ENCODE peak calls at places on chromosomes 1 and 21, in six cellular contexts. G is ascending aorta, W is BJ, F is colonic mucosa, M is fibroblast of lung, S is HepG2. P is an unnamed sample. For H3K27me3, the result is how much of the 10 kb centered on the place peaks cover.

GRCh38 chr1:100896481-100896982 is 642 bp downstream of the SLC30A7 start:
- DNase-seq in G (no peak), W (no peak), F (peak), M (peak), S (peak), P (no peak)

GRCh38 chr1:203481186-203481585 is 5.6 kb downstream of the PRELP start:
- DNase-seq in G (no peak), W (no peak), F (no peak), M (peak), S (no peak), P (no peak)

GRCh38 chr1:173329747-173330146 is 122.6 kb upstream of the TNFSF4 start:
- DNase-seq in G (no peak), W (no peak), F (no peak), M (peak), S (no peak), P (no peak)

GRCh38 chr21:20802631-20803260 is 195.5 kb upstream of the NCAM2 start:
- DNase-seq in G (no peak), W (no peak), F (no peak), M (no peak), S (no peak), P (no peak)

GRCh38 chr1:28986296-28986910 is 72.0 kb downstream of the EPB41 start:
- DNase-seq in G (no peak), W (no peak), F (no peak), M (no peak), S (no peak), P (no peak)

GRCh38 chr21:43851593-43851992 is 13.4 kb upstream of the AGPAT3 start:
- DNase-seq in G (no peak), W (no peak), F (no peak), M (no peak), S (no peak), P (no peak)

GRCh38 chr1:26702680-26703038 is 6.8 kb downstream of the ARID1A start:
- DNase-seq in G (no peak), W (no peak), F (no peak), M (no peak), S (no peak), P (no peak)

GRCh38 chr1:12435639-12436344 is 182.2 kb downstream of the DHRS3 start:
- DNase-seq in G (no peak), W (no peak), F (no peak), M (no peak), S (no peak), P (no peak)

GRCh38 chr1:233599542-233600073 is 14.3 kb upstream of the KCNK1 start:
- DNase-seq in G (no peak), W (no peak), F (no peak), M (no peak), S (no peak), P (no peak)

GRCh38 chr1:53688703-53689102 is 50.3 kb downstream of the GLIS1 start:
- DNase-seq in G (no peak), W (no peak), F (no peak), M (no peak), S (no peak), P (no peak)

GRCh38 chr21:42373181-42373907 is 7.0 kb upstream of the TFF1 start:
- DNase-seq in G (no peak), W (no peak), F (no peak), M (no peak), S (no peak), P (no peak)

GRCh38 chr1:182185822-182186756 is 124.6 kb upstream of the ZNF648 start:
- DNase-seq in G (no peak), W (peak), F (no peak), M (peak), S (peak), P (peak)

GRCh38 chr1:209248649-209249279 is 334.8 kb upstream of the CAMK1G start:
- DNase-seq in G (no peak), W (no peak), F (peak), M (peak), S (peak), P (peak)

GRCh38 chr1:100747821-100748220 is 28.3 kb downstream of the VCAM1 start:
- DNase-seq in G (no peak), W (no peak), F (no peak), M (no peak), S (no peak), P (no peak)

GRCh38 chr1:226702957-226703831 is 35.9 kb downstream of the ITPKB start:
- DNase-seq in G (no peak), W (no peak), F (peak), M (peak), S (no peak), P (no peak)

GRCh38 chr1:47432071-47433036 is 5.5 kb upstream of the FOXD2 start:
- DNase-seq in G (no peak), W (no peak), F (peak), M (peak), S (peak), P (no peak)

GRCh38 chr1:174692313-174692712 is 244.5 kb downstream of the GPR52 start:
- DNase-seq in G (no peak), W (no peak), F (no peak), M (peak), S (peak), P (no peak)

GRCh38 chr1:84668185-84668584 is 22.1 kb downstream of the SSX2IP start:
- DNase-seq in G (no peak), W (no peak), F (no peak), M (peak), S (peak), P (no peak)

GRCh38 chr21:25191141-25191540 is 416.1 kb downstream of the MRPL39 start:
- DNase-seq in G (no peak), W (no peak), F (no peak), M (no peak), S (no peak), P (no peak)

DNA sequence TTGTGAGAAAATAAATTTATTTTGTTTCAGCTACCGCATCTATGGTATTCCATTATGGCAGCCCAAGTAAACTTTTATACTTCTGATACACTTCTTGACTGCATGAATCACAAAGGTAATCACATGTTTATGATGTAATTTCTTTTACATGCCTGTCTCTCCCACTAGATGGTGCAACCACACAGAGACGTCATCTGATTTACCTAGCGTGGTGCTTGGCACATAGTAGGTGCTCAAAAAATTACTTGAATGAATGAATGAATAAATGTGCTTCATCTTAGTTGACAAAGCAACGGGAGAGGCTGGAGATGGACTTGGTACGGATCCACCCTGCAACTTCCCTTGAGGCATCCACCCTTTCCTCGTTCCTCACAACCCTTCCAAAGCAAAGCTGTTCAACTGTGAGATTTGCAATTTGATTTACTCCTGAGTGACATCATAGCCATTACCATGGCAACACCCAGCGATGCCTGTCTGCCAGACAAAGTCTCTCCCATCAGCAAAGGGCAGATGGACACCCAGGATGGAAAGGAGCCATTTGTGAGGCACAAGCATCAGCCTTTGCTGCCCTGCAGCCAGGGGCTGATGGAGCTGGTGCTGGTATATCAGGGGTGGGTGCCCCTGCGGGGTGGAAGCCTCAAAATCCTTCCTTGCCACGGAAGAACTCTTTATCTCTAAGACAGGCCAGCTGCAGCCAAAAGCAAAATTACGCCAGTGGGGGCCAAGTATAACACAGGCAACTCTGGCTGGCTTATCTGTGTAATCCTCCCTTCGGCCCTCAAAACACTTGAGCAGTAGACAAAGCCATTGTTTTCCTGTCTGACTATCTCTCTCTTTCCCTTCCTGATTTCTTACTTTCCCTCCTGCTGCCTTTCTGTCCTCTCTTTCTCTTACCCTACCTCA is 18.9 kb upstream of the VWA5B1 start:
- DNase-seq in G (no peak), W (no peak), F (no peak), M (no peak), S (no peak), P (no peak)
- TF ChIP-seq CTCF in G (no peak), W (no peak), F (no peak), M (no peak), S (no peak), P (peak)

DNA sequence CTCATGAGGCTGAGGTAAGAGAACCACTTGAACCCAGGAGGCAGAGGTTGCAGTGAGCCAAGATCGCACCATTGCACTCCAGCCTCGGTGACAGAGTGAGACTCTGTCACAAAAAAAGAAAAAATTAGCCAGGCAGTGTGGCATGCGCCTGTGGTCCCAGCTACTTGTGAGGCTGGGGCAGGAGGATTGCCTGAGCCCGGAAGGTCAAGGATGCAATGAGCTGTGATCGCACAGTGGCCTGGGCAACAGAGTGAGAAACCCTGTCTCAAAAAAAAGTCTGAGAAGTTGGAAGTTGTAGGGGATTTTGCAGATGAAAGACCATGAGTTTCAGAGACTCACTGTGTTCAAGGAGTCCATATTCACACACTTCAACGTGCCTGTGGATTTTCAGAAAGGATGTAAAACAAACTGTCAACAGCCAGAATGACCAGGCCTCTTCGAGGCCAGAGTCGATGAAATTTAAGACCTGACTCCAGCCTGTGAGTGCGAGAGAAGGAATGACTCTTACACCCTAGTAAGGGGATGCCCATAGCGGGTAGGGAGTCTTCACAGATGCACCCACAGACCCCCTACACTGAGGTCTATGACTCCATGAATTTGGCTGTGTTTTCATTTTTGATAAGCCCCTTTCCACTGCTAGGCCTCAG is 2.2 kb downstream of the S100A13 start:
- DNase-seq in G (no peak), W (no peak), F (no peak), M (no peak), S (no peak), P (no peak)
- H3K4me3 ChIP-seq in G (no peak), W (no peak), F (no peak), M (no peak), S (no peak), P (no peak)

GRCh38 chr1:165235158-165235776 is 121.2 kb downstream of the LMX1A start:
- DNase-seq in G (no peak), W (no peak), F (no peak), M (no peak), S (no peak), P (no peak)

GRCh38 chr1:165235777-165236285 is 120.7 kb downstream of the LMX1A start:
- DNase-seq in G (no peak), W (no peak), F (no peak), M (no peak), S (no peak), P (no peak)

GRCh38 chr1:165239873-165240272 is 116.6 kb downstream of the LMX1A start:
- DNase-seq in G (no peak), W (no peak), F (no peak), M (no peak), S (no peak), P (no peak)

GRCh38 chr1:165228676-165229075 is 127.8 kb downstream of the LMX1A start:
- DNase-seq in G (no peak), W (no peak), F (no peak), M (no peak), S (no peak), P (no peak)

GRCh38 chr1:165234149-165234548 is 122.4 kb downstream of the LMX1A start:
- DNase-seq in G (no peak), W (no peak), F (no peak), M (no peak), S (no peak), P (no peak)
- H3K27me3 ChIP-seq in G (under half), W (under half), F (under half), M (under half), S (under half), P (under half)

DNA sequence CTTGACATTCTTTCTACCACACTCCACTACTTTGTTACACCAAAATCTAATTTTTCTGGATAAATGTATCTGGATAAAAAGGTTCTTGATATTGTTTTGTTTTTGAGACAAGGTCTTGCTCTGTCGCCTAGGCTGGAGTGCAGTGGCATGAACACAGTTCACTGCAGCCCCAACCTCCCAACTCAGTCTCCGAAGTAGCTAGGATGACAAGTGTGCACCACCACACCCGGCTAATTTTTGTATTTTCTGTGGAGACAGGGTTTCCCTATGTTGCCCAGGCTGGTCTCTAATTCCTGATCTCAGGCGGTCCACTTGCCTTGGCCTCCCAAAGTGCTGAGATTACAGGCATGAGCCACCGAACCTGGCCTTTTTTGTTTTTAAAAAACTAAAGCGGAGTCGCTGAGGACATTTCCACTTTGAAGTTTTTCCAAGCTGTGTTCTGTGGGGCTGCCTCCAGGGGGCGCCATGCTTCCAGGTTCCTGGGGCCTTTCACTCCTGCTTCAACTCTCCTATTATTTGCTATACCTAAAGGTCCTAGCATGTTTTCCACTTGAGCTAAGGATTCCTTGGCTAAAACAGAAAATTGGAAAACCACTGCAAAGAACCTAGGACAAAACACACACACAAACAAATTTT is 14.1 kb upstream of the NCMAP start:
- DNase-seq in G (no peak), W (no peak), F (peak), M (no peak), S (peak), P (no peak)
- TF ChIP-seq CTCF in G (peak), W (peak), F (peak), M (peak), S (peak), P (peak)

DNA sequence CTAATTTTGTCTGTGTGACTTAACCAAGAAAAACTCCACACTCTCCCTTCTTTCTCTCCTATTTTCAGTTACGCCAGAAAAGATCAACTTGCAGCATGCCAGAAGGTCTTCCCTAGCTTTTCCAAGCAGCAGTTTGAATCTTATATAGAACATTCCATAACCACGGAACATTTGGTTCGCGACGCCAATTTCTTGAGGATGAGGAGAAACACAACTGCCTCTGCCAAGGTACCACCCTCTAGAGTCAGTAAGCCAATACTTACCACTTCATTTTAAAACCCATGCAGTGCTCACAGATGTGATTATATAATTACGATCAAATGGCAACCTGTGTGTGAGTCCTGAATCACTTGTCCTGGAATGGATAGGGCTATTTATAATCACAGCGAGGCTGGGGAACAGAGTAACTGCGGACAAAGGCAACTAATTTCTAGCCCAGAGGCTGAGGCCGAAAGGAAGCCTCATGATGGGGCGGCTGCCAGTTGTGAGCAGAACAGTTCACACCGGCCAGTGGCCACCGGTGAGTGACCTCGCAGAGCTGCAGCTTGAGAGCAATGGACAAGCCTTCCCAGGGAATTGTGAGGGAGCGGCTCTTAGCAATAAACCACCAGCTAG is 43.2 kb upstream of the BACE2 start:
- DNase-seq in G (no peak), W (no peak), F (no peak), M (no peak), S (no peak), P (no peak)
- H3K4me3 ChIP-seq in G (no peak), W (no peak), F (no peak), M (no peak), S (no peak), P (no peak)

GRCh38 chr1:42146127-42146915 is 6.9 kb upstream of the GUCA2B start:
- DNase-seq in G (no peak), W (no peak), F (no peak), M (no peak), S (no peak), P (no peak)

GRCh38 chr1:42146916-42147320 is 6.3 kb upstream of the GUCA2B start:
- DNase-seq in G (no peak), W (no peak), F (peak), M (peak), S (peak), P (no peak)

GRCh38 chr1:42150626-42151025 is 2.6 kb upstream of the GUCA2B start:
- DNase-seq in G (no peak), W (no peak), F (no peak), M (no peak), S (no peak), P (no peak)

GRCh38 chr1:42145726-42146125 is 7.5 kb upstream of the GUCA2B start:
- DNase-seq in G (no peak), W (no peak), F (no peak), M (no peak), S (no peak), P (no peak)

DNA sequence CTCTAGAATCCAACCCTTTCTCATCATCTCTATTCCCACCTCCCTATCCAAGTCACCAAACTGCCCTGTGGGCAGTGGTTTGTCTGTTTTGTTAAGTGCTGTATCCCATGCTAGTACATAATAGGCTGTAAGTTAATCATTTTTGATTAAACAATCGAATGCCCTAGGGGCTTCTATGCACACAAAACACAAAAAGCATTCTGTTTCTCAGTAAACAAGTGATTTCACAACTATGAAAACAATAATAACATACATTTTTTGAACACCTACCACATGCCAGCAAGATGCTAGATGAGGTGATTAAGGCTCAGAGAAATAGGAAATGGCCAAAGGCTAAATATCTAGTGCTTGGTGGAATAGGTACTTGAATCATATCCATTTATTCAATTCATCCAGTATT is 5.0 kb upstream of the GUCA2B start:
- DNase-seq in G (no peak), W (no peak), F (no peak), M (no peak), S (no peak), P (no peak)
- H3K27me3 ChIP-seq in G (under half), W (under half), F (under half), M (under half), S (under half), P (under half)

GRCh38 chr1:197778326-197778922 is 3.1 kb upstream of the DENND1B start:
- DNase-seq in G (no peak), W (no peak), F (no peak), M (no peak), S (no peak), P (no peak)

GRCh38 chr1:197773856-197774255 is 1.4 kb downstream of the DENND1B start:
- DNase-seq in G (no peak), W (no peak), F (no peak), M (peak), S (no peak), P (no peak)

GRCh38 chr1:197774691-197775281 is 494 bp downstream of the DENND1B start:
- DNase-seq in G (no peak), W (no peak), F (peak), M (peak), S (peak), P (no peak)

GRCh38 chr1:197776348-197777082 is 1.2 kb upstream of the DENND1B start:
- DNase-seq in G (no peak), W (peak), F (no peak), M (peak), S (no peak), P (no peak)

DNA sequence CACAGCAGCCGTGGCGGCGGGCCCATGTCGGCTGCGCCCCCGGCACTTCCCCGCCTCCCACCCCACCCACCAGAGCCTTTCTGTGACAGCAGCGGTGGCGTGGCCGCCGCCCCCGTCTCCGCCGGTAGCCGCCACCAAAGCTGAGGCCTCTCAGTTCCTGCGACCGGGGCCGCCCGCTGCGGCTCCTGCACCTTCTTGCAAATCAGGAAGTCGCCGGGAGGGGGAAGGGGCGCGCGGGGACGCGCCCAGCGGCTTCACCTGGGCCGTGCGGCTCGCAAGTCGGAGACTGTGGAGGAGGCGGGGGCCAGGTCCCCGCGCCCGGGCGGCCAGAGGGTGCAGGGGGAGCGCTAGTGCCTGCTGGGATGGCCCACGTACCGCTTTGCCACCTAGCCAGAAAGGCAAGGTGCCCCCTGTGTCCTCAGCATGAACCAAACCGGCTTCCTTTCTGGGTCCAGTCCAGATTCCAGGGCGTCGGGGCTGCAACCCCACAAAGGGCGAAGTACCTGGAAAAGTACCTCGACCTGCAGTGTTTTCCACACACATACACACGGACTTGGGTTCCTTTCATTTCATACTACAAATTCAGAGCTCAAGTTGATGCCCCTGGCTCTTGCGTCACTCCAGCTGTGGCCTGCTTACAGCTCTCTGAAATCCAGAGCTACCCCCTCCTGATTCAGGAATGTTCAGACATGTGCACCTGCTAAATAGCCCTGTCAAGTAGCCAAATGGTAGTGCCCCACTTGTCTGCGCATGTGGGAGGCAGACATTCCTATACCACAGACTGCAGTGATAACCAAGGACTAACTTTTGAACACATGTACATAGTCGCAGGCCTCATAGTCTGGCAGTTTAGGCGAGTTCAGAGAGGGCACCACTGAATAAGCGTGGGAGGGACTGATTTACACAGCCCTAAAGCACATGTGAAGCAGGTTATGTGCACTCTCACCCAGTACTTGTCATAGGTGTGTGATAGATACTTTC is at the start of gene DENND1B:
- DNase-seq in G (peak), W (no peak), F (peak), M (peak), S (peak), P (no peak)
- TF ChIP-seq CTCF in G (no peak), W (no peak), F (no peak), M (no peak), S (peak), P (no peak)